ENCODE peak calls at places on chromosomes 1 and 21, in six cellular contexts. S is upper lobe of right lung, P is sigmoid colon, I is H9, U is A673, J is cardiac muscle cell. D is an unnamed sample. For H3K4me1 and H3K27me3, the result is how much of the 10 kb centered on the place peaks cover.

GRCh38 chr21:15706686-15707085 is 23.1 kb upstream of the USP25 start:
- DNase-seq in S (no peak), P (no peak), I (no peak), U (no peak), J (peak), D (no peak)

GRCh38 chr1:25183126-25183980 is 48.9 kb downstream of the SYF2 start:
- DNase-seq in S (no peak), P (no peak), I (no peak), U (no peak), J (no peak), D (no peak)

GRCh38 chr1:212157252-212157651 is 121.7 kb downstream of the DTL start:
- DNase-seq in S (no peak), P (no peak), I (no peak), U (no peak), J (no peak), D (no peak)

GRCh38 chr1:28855469-28855944 is 43.5 kb downstream of the OPRD1 start:
- DNase-seq in S (no peak), P (no peak), I (no peak), U (no peak), J (peak), D (no peak)

GRCh38 chr21:31873275-31873695 is 465 bp downstream of the HUNK start:
- DNase-seq in S (peak), P (no peak), I (peak), U (no peak), J (no peak), D (no peak)

GRCh38 chr1:161849518-161849917 is 83.4 kb downstream of the ATF6 start:
- DNase-seq in S (no peak), P (no peak), I (no peak), U (no peak), J (peak), D (no peak)

GRCh38 chr1:12151465-12151864 is 15.3 kb upstream of the TNFRSF1B start:
- DNase-seq in S (no peak), P (no peak), I (no peak), U (no peak), J (no peak), D (no peak)

GRCh38 chr1:210489491-210489890 is 160.8 kb downstream of the HHAT start:
- DNase-seq in S (no peak), P (no peak), I (no peak), U (no peak), J (no peak), D (no peak)

GRCh38 chr1:109740615-109741373 is at the start of gene GSTM3:
- DNase-seq in S (no peak), P (no peak), I (peak), U (peak), J (no peak), D (no peak)

GRCh38 chr1:207748737-207749528 is 2.9 kb upstream of the CD46 start:
- DNase-seq in S (no peak), P (no peak), I (no peak), U (no peak), J (no peak), D (no peak)

GRCh38 chr1:110474444-110474843 is 23.5 kb downstream of the PROK1 start:
- DNase-seq in S (no peak), P (no peak), I (no peak), U (no peak), J (peak), D (no peak)

GRCh38 chr1:221327954-221328353 is 413.9 kb downstream of the DUSP10 start:
- DNase-seq in S (no peak), P (no peak), I (no peak), U (no peak), J (no peak), D (no peak)

GRCh38 chr21:37509802-37510393 is 143.3 kb downstream of the DYRK1A start:
- DNase-seq in S (no peak), P (no peak), I (no peak), U (no peak), J (peak), D (no peak)

GRCh38 chr21:35138665-35139381 is 89.7 kb upstream of the RUNX1 start:
- DNase-seq in S (no peak), P (no peak), I (no peak), U (peak), J (peak), D (no peak)

GRCh38 chr1:27318596-27318995 is 3.4 kb upstream of the TMEM222 start:
- DNase-seq in S (no peak), P (no peak), I (no peak), U (peak), J (no peak), D (no peak)

GRCh38 chr1:226685196-226685820 is 53.8 kb downstream of the ITPKB start:
- DNase-seq in S (no peak), P (peak), I (no peak), U (no peak), J (no peak), D (no peak)
- H3K4me1 ChIP-seq in S (under half), P (half or more), I (under half), U (under half), J (under half), D (under half)

DNA sequence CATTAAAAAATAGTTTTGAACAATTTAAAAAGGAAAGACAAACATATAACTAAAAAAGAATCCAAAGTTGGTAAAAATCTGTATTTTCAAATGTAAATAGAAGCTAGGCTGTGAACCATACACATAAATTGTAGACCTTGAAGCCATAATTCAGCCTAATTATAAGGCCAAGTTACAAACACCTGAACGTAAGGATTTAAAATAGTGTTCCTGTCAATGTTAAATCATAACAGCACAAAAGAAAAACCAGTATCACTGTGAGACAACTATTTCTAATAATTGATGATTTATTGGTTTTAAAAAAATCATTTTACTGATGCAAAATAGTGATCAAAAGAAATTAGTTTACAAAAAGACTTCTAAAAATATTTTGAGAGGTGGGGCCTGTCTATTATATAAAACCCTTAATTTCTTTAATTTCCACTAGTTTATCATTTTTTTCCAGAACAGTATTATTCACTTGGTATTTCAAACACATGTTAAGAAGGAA is 4.4 kb downstream of the IRF2BP2 start:
- DNase-seq in S (no peak), P (no peak), I (no peak), U (no peak), J (peak), D (no peak)
- H3K27me3 ChIP-seq in S (under half), P (under half), I (under half), U (under half), J (under half), D (under half)

GRCh38 chr1:17440827-17441168 is 1.3 kb upstream of the RCC2 start:
- DNase-seq in S (no peak), P (no peak), I (no peak), U (no peak), J (no peak), D (no peak)

GRCh38 chr1:17438977-17439249 is 564 bp downstream of the RCC2 start:
- DNase-seq in S (no peak), P (no peak), I (no peak), U (no peak), J (no peak), D (no peak)

GRCh38 chr1:17438176-17438976 is 1.1 kb downstream of the RCC2 start:
- DNase-seq in S (peak), P (no peak), I (peak), U (peak), J (peak), D (peak)

GRCh38 chr1:17440074-17440826 is 773 bp upstream of the RCC2 start:
- DNase-seq in S (no peak), P (no peak), I (no peak), U (no peak), J (no peak), D (no peak)

GRCh38 chr1:17439250-17440073 is at the start of gene RCC2:
- DNase-seq in S (peak), P (peak), I (no peak), U (peak), J (peak), D (peak)
- H3K4me1 ChIP-seq in S (under half), P (under half), I (under half), U (under half), J (under half), D (under half)

GRCh38 chr21:33029512-33029921 is 3.8 kb downstream of the OLIG2 start:
- DNase-seq in S (no peak), P (peak), I (peak), U (no peak), J (no peak), D (no peak)

GRCh38 chr21:33030633-33031032 is 4.9 kb downstream of the OLIG2 start:
- DNase-seq in S (no peak), P (no peak), I (no peak), U (no peak), J (no peak), D (no peak)

GRCh38 chr21:33028759-33029511 is 3.2 kb downstream of the OLIG2 start:
- DNase-seq in S (no peak), P (peak), I (peak), U (peak), J (peak), D (no peak)

GRCh38 chr21:33031152-33031551 is 5.4 kb downstream of the OLIG2 start:
- DNase-seq in S (no peak), P (peak), I (no peak), U (no peak), J (no peak), D (no peak)

DNA sequence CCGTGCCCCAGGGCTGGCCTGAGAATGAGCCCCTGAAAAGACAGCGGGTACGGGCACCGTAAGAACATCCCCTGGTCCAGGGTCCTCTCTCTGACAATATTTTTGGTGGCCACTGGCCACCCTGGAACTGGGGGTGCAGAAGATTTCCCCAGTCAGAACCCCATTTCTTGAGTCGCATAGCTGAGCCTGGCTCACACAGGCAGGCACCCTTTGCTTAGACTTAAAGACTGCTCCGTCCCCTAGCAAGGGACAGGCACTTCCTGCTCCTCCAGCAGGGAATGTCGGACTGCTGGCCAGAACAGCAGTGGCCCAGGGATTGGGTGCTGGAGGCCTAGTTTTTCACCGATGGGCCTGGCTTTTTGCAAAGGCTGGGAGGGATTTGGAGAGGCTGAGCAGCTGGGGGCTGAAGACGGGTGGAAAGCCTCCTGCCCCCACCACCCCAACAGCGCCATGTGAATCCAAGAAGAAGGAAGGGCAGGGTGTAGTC is 4.3 kb downstream of the OLIG2 start:
- DNase-seq in S (no peak), P (peak), I (peak), U (no peak), J (no peak), D (no peak)
- H3K27me3 ChIP-seq in S (half or more), P (half or more), I (half or more), U (half or more), J (half or more), D (half or more)

GRCh38 chr1:65425697-65426096 is 5.2 kb downstream of the LEPR start:
- DNase-seq in S (no peak), P (no peak), I (peak), U (no peak), J (peak), D (no peak)
- H3K4me1 ChIP-seq in S (under half), P (under half), I (under half), U (under half), J (under half), D (under half)